ENCODE peak calls at places on chromosomes 2 and 18, in eight cellular contexts. Q, A, X, H, B, I, C and S are unnamed samples.

GRCh38 chr2:98242006-98242405 is 104.2 kb upstream of the CNGA3 start:
- DNase-seq in Q (no peak), A (no peak), X (no peak), H (no peak), B (no peak), I (no peak), C (no peak), S (peak; percentile 45)

GRCh38 chr2:234275515-234275914 is 221.4 kb downstream of the ARL4C start:
- DNase-seq in Q (no peak), A (no peak), X (peak; percentile 26), H (no peak), B (no peak), I (no peak), C (no peak), S (no peak)

GRCh38 chr18:67742954-67743353 is 226.4 kb upstream of the DSEL start:
- DNase-seq in Q (no peak), A (no peak), X (no peak), H (no peak), B (no peak), I (no peak), C (peak; percentile 37), S (no peak)

GRCh38 chr2:85790499-85790898 is 36.7 kb downstream of the ATOH8 start:
- DNase-seq in Q (no peak), A (no peak), X (no peak), H (no peak), B (no peak), I (no peak), C (no peak), S (no peak)

GRCh38 chr2:5482929-5483331 is 209.3 kb upstream of the SOX11 start:
- DNase-seq in Q (no peak), A (no peak), X (no peak), H (peak; percentile 9), B (no peak), I (no peak), C (peak; percentile 74), S (no peak)

GRCh38 chr2:241617431-241618154 is 19.4 kb downstream of the THAP4 start:
- DNase-seq in Q (peak; percentile 33), A (no peak), X (no peak), H (no peak), B (peak; percentile 26), I (peak; percentile 44), C (no peak), S (no peak)

GRCh38 chr2:64063924-64064331 is 44.7 kb upstream of the VPS54 start:
- DNase-seq in Q (no peak), A (peak; percentile 45), X (no peak), H (no peak), B (no peak), I (peak; percentile 11), C (peak; percentile 55), S (no peak)

GRCh38 chr2:99881901-99882591 is 260.3 kb downstream of the AFF3 start:
- DNase-seq in Q (no peak), A (no peak), X (peak; percentile 92), H (no peak), B (no peak), I (peak; percentile 95), C (peak; percentile 93), S (peak; percentile 12)

GRCh38 chr18:21230436-21230835 is 11.6 kb upstream of the GREB1L start:
- DNase-seq in Q (no peak), A (no peak), X (no peak), H (no peak), B (no peak), I (no peak), C (no peak), S (no peak)

GRCh38 chr2:240964221-240964853 is 34.1 kb upstream of the SNED1 start:
- DNase-seq in Q (no peak), A (peak; percentile 16), X (no peak), H (no peak), B (no peak), I (no peak), C (no peak), S (no peak)

GRCh38 chr2:178093471-178093870 is 18.8 kb upstream of the RBM45 start:
- DNase-seq in Q (no peak), A (no peak), X (no peak), H (no peak), B (no peak), I (no peak), C (no peak), S (no peak)

GRCh38 chr2:160609346-160609745 is 115.7 kb upstream of the RBMS1 start:
- DNase-seq in Q (no peak), A (no peak), X (no peak), H (no peak), B (no peak), I (no peak), C (peak; percentile 15), S (no peak)

GRCh38 chr18:5890606-5891360 is 4.5 kb downstream of the TMEM200C start:
- DNase-seq in Q (peak; percentile 7), A (no peak), X (no peak), H (peak; percentile 44), B (peak; percentile 35), I (peak; percentile 71), C (no peak), S (no peak)

GRCh38 chr18:9694174-9694573 is 13.9 kb upstream of the RAB31 start:
- DNase-seq in Q (no peak), A (no peak), X (no peak), H (no peak), B (no peak), I (no peak), C (no peak), S (no peak)